ENCODE peak calls at places on chromosome 18, in seven cellular contexts. One of them, this sample, is unnamed.

GRCh38 chr18:400466-400865 is 100.0 kb downstream of the COLEC12 start:
- DNase-seq in A673: no peak
- DNase-seq in AG10803: peak; percentile 99
- DNase-seq in pancreas: no peak
- DNase-seq in sigmoid colon: no peak
- DNase-seq in AG09309: peak; percentile 96
- DNase-seq in coronary artery: no peak
- DNase-seq in this sample: no peak

GRCh38 chr18:43192408-43192807 is 76.9 kb upstream of the RIT2 start:
- DNase-seq in AG10803: no peak
- DNase-seq in coronary artery: no peak
- DNase-seq in pancreas: no peak
- DNase-seq in sigmoid colon: no peak
- DNase-seq in AG09309: no peak
- DNase-seq in A673: no peak
- DNase-seq in this sample: no peak

GRCh38 chr18:13381907-13382682 is 163.5 kb downstream of the LDLRAD4 start:
- DNase-seq in sigmoid colon: peak; percentile 88
- DNase-seq in coronary artery: peak; percentile 88
- DNase-seq in AG10803: peak; percentile 86
- DNase-seq in AG09309: peak; percentile 27
- DNase-seq in pancreas: peak; percentile 58
- DNase-seq in A673: no peak
- DNase-seq in this sample: no peak

GRCh38 chr18:32488078-32488477 is 17.4 kb upstream of the GAREM1 start:
- DNase-seq in pancreas: no peak
- DNase-seq in AG09309: no peak
- DNase-seq in sigmoid colon: no peak
- DNase-seq in A673: no peak
- DNase-seq in coronary artery: no peak
- DNase-seq in AG10803: no peak
- DNase-seq in this sample: no peak

GRCh38 chr18:29241199-29241598 is 1064.3 kb upstream of the CDH2 start:
- DNase-seq in coronary artery: no peak
- DNase-seq in AG10803: no peak
- DNase-seq in pancreas: no peak
- DNase-seq in A673: no peak
- DNase-seq in AG09309: no peak
- DNase-seq in sigmoid colon: no peak
- DNase-seq in this sample: no peak

GRCh38 chr18:31835528-31836138 is 75.0 kb upstream of the SLC25A52 start:
- DNase-seq in sigmoid colon: no peak
- DNase-seq in pancreas: no peak
- DNase-seq in AG10803: peak; percentile 1
- DNase-seq in coronary artery: no peak
- DNase-seq in A673: no peak
- DNase-seq in AG09309: peak; percentile 2
- DNase-seq in this sample: no peak

GRCh38 chr18:27599202-27599829 is 414.2 kb upstream of the CHST9 start:
- DNase-seq in AG10803: peak; percentile 33
- DNase-seq in pancreas: peak; percentile 34
- DNase-seq in coronary artery: no peak
- DNase-seq in A673: peak; percentile 58
- DNase-seq in sigmoid colon: no peak
- DNase-seq in AG09309: no peak
- DNase-seq in this sample: no peak

GRCh38 chr18:59039449-59039848 is 100.2 kb upstream of the SEC11C start:
- DNase-seq in sigmoid colon: no peak
- DNase-seq in AG10803: no peak
- DNase-seq in AG09309: no peak
- DNase-seq in pancreas: no peak
- DNase-seq in A673: no peak
- DNase-seq in coronary artery: peak; percentile 19
- DNase-seq in this sample: no peak

GRCh38 chr18:79380816-79381806 is 14.6 kb upstream of the NFATC1 start:
- DNase-seq in AG09309: no peak
- DNase-seq in coronary artery: peak; percentile 80
- DNase-seq in sigmoid colon: peak; percentile 84
- DNase-seq in AG10803: peak; percentile 38
- DNase-seq in pancreas: peak; percentile 77
- DNase-seq in A673: peak; percentile 71
- DNase-seq in this sample: peak; percentile 70

GRCh38 chr18:7876354-7876753 is 309.2 kb downstream of the PTPRM start:
- DNase-seq in pancreas: no peak
- DNase-seq in sigmoid colon: no peak
- DNase-seq in AG09309: no peak
- DNase-seq in AG10803: no peak
- DNase-seq in coronary artery: no peak
- DNase-seq in A673: no peak
- DNase-seq in this sample: no peak

GRCh38 chr18:32891797-32892196 is 119.0 kb upstream of the KLHL14 start:
- DNase-seq in AG10803: no peak
- DNase-seq in sigmoid colon: no peak
- DNase-seq in A673: no peak
- DNase-seq in coronary artery: no peak
- DNase-seq in AG09309: no peak
- DNase-seq in pancreas: no peak
- DNase-seq in this sample: no peak

GRCh38 chr18:65936678-65937077 is 185.9 kb downstream of the CDH7 start:
- DNase-seq in coronary artery: no peak
- DNase-seq in A673: peak; percentile 45
- DNase-seq in sigmoid colon: no peak
- DNase-seq in AG10803: no peak
- DNase-seq in pancreas: no peak
- DNase-seq in AG09309: no peak
- DNase-seq in this sample: no peak

GRCh38 chr18:79397830-79398761 is 2.4 kb downstream of the NFATC1 start:
- DNase-seq in AG10803: no peak
- DNase-seq in AG09309: no peak
- DNase-seq in coronary artery: no peak
- DNase-seq in A673: no peak
- DNase-seq in sigmoid colon: peak; percentile 65
- DNase-seq in pancreas: peak; percentile 24
- DNase-seq in this sample: no peak

GRCh38 chr18:79305976-79306375 is 89.8 kb upstream of the NFATC1 start:
- DNase-seq in AG09309: no peak
- DNase-seq in AG10803: no peak
- DNase-seq in sigmoid colon: no peak
- DNase-seq in pancreas: no peak
- DNase-seq in coronary artery: no peak
- DNase-seq in A673: no peak
- DNase-seq in this sample: no peak

GRCh38 chr18:21484851-21485636 is 115.5 kb downstream of the ESCO1 start:
- DNase-seq in AG09309: no peak
- DNase-seq in sigmoid colon: no peak
- DNase-seq in coronary artery: no peak
- DNase-seq in AG10803: peak; percentile 16
- DNase-seq in pancreas: no peak
- DNase-seq in A673: peak; percentile 66
- DNase-seq in this sample: no peak

GRCh38 chr18:6428851-6429395 is 14.2 kb upstream of the L3MBTL4 start:
- DNase-seq in AG09309: no peak
- DNase-seq in A673: no peak
- DNase-seq in sigmoid colon: no peak
- DNase-seq in AG10803: no peak
- DNase-seq in pancreas: no peak
- DNase-seq in coronary artery: no peak
- DNase-seq in this sample: no peak

GRCh38 chr18:28174181-28174906 is 2.6 kb downstream of the CDH2 start:
- DNase-seq in coronary artery: no peak
- DNase-seq in pancreas: no peak
- DNase-seq in AG09309: no peak
- DNase-seq in A673: no peak
- DNase-seq in sigmoid colon: no peak
- DNase-seq in AG10803: no peak
- DNase-seq in this sample: no peak

GRCh38 chr18:59763541-59764136 is 66.4 kb upstream of the CCBE1 start:
- DNase-seq in sigmoid colon: no peak
- DNase-seq in A673: no peak
- DNase-seq in pancreas: no peak
- DNase-seq in AG09309: no peak
- DNase-seq in coronary artery: no peak
- DNase-seq in AG10803: peak; percentile 25
- DNase-seq in this sample: no peak

GRCh38 chr18:34647251-34647650 is 62.8 kb upstream of the DTNA start:
- DNase-seq in pancreas: no peak
- DNase-seq in A673: peak; percentile 44
- DNase-seq in AG09309: no peak
- DNase-seq in sigmoid colon: no peak
- DNase-seq in coronary artery: no peak
- DNase-seq in AG10803: no peak
- DNase-seq in this sample: no peak

GRCh38 chr18:57853864-57854263 is 50.7 kb upstream of the ATP8B1 start:
- DNase-seq in AG09309: no peak
- DNase-seq in coronary artery: no peak
- DNase-seq in A673: no peak
- DNase-seq in pancreas: no peak
- DNase-seq in sigmoid colon: no peak
- DNase-seq in AG10803: no peak
- DNase-seq in this sample: no peak

GRCh38 chr18:28728891-28729290 is 552.0 kb upstream of the CDH2 start:
- DNase-seq in A673: peak; percentile 52
- DNase-seq in coronary artery: no peak
- DNase-seq in pancreas: no peak
- DNase-seq in AG09309: no peak
- DNase-seq in AG10803: peak; percentile 43
- DNase-seq in sigmoid colon: no peak
- DNase-seq in this sample: no peak

GRCh38 chr18:70036771-70037452 is 89.2 kb upstream of the CD226 start:
- DNase-seq in sigmoid colon: no peak
- DNase-seq in A673: no peak
- DNase-seq in AG10803: no peak
- DNase-seq in pancreas: no peak
- DNase-seq in coronary artery: no peak
- DNase-seq in AG09309: no peak
- DNase-seq in this sample: peak; percentile 18

GRCh38 chr18:39764848-39765247 is 2190.2 kb upstream of the PIK3C3 start:
- DNase-seq in sigmoid colon: no peak
- DNase-seq in coronary artery: no peak
- DNase-seq in AG10803: no peak
- DNase-seq in AG09309: no peak
- DNase-seq in A673: no peak
- DNase-seq in pancreas: no peak
- DNase-seq in this sample: no peak

GRCh38 chr18:9516437-9517064 is 41.2 kb downstream of the RALBP1 start:
- DNase-seq in sigmoid colon: no peak
- DNase-seq in AG09309: no peak
- DNase-seq in A673: peak; percentile 68
- DNase-seq in AG10803: peak; percentile 51
- DNase-seq in pancreas: no peak
- DNase-seq in coronary artery: no peak
- DNase-seq in this sample: no peak

GRCh38 chr18:9906407-9906955 is 7.3 kb upstream of the VAPA start:
- DNase-seq in AG10803: no peak
- DNase-seq in coronary artery: no peak
- DNase-seq in A673: no peak
- DNase-seq in pancreas: no peak
- DNase-seq in AG09309: no peak
- DNase-seq in sigmoid colon: no peak
- DNase-seq in this sample: no peak

GRCh38 chr18:22346342-22346967 is 71.3 kb downstream of the CTAGE1 start:
- DNase-seq in A673: peak; percentile 20
- DNase-seq in AG10803: peak; percentile 48
- DNase-seq in pancreas: peak; percentile 48
- DNase-seq in AG09309: no peak
- DNase-seq in sigmoid colon: no peak
- DNase-seq in coronary artery: no peak
- DNase-seq in this sample: no peak

GRCh38 chr18:22564036-22564435 is 146.3 kb upstream of the CTAGE1 start:
- DNase-seq in coronary artery: no peak
- DNase-seq in A673: no peak
- DNase-seq in pancreas: no peak
- DNase-seq in AG09309: peak; percentile 74
- DNase-seq in AG10803: peak; percentile 78
- DNase-seq in sigmoid colon: no peak
- DNase-seq in this sample: no peak

GRCh38 chr18:76579301-76579695 is 84.3 kb upstream of the ZNF516 start:
- DNase-seq in sigmoid colon: no peak
- DNase-seq in coronary artery: no peak
- DNase-seq in A673: no peak
- DNase-seq in pancreas: no peak
- DNase-seq in AG09309: no peak
- DNase-seq in AG10803: no peak
- DNase-seq in this sample: no peak

GRCh38 chr18:46096651-46097300 is 1.3 kb downstream of the ATP5F1A start:
- DNase-seq in AG09309: no peak
- DNase-seq in coronary artery: no peak
- DNase-seq in sigmoid colon: no peak
- DNase-seq in pancreas: no peak
- DNase-seq in AG10803: no peak
- DNase-seq in A673: no peak
- DNase-seq in this sample: no peak

GRCh38 chr18:75477913-75478312 is 50.4 kb upstream of the SMIM21 start:
- DNase-seq in AG10803: no peak
- DNase-seq in AG09309: no peak
- DNase-seq in sigmoid colon: no peak
- DNase-seq in A673: no peak
- DNase-seq in coronary artery: no peak
- DNase-seq in pancreas: no peak
- DNase-seq in this sample: no peak
- TF ChIP-seq CTCF in AG10803: no peak
- TF ChIP-seq CTCF in AG09309: no peak
- TF ChIP-seq CTCF in sigmoid colon: no peak
- TF ChIP-seq CTCF in A673: no peak
- TF ChIP-seq CTCF in coronary artery: no peak
- TF ChIP-seq CTCF in pancreas: no peak
- TF ChIP-seq CTCF in this sample: no peak

GRCh38 chr18:50429207-50429948 is 54.5 kb downstream of the SKA1 start:
- DNase-seq in coronary artery: no peak
- DNase-seq in AG09309: no peak
- DNase-seq in AG10803: peak; percentile 9
- DNase-seq in A673: peak; percentile 50
- DNase-seq in pancreas: no peak
- DNase-seq in sigmoid colon: no peak
- DNase-seq in this sample: no peak
- TF ChIP-seq CTCF in coronary artery: peak; percentile 28
- TF ChIP-seq CTCF in AG09309: peak; percentile 34
- TF ChIP-seq CTCF in AG10803: peak; percentile 57
- TF ChIP-seq CTCF in A673: peak; percentile 63
- TF ChIP-seq CTCF in pancreas: peak; percentile 20
- TF ChIP-seq CTCF in sigmoid colon: peak; percentile 47
- TF ChIP-seq CTCF in this sample: no peak

DNA sequence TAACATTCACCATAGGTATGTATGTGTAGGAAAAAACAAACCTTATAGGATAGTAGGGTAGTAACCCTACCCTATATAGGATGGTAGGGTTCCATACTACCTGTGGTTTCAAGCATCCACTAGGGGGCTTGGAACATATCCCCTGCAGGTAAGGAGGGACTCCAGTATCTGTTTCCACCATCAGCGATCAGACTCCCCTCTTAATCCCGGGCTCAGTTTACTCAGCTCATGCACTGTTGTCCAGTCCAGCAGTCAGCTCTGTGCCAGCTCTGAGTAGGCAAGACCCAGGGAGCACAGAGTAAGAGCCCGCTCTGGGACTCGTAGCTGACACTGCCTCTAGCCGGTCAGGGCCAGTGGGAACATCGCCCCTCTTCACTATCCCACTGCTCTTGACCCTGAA is 61.7 kb downstream of the MEX3C start:
- DNase-seq in AG10803: no peak
- DNase-seq in pancreas: no peak
- DNase-seq in coronary artery: no peak
- DNase-seq in A673: no peak
- DNase-seq in AG09309: no peak
- DNase-seq in sigmoid colon: no peak
- DNase-seq in this sample: no peak
- TF ChIP-seq CTCF in AG10803: peak; percentile 26
- TF ChIP-seq CTCF in pancreas: no peak
- TF ChIP-seq CTCF in coronary artery: no peak
- TF ChIP-seq CTCF in A673: peak; percentile 58
- TF ChIP-seq CTCF in AG09309: peak; percentile 24
- TF ChIP-seq CTCF in sigmoid colon: no peak
- TF ChIP-seq CTCF in this sample: no peak

GRCh38 chr18:14976736-14977430 is 228.9 kb downstream of the ANKRD30B start:
- DNase-seq in A673: no peak
- DNase-seq in sigmoid colon: no peak
- DNase-seq in coronary artery: no peak
- DNase-seq in pancreas: no peak
- DNase-seq in AG10803: peak; percentile 26
- DNase-seq in AG09309: no peak
- DNase-seq in this sample: no peak
- TF ChIP-seq CTCF in A673: no peak
- TF ChIP-seq CTCF in sigmoid colon: no peak
- TF ChIP-seq CTCF in coronary artery: no peak
- TF ChIP-seq CTCF in pancreas: no peak
- TF ChIP-seq CTCF in AG10803: peak; percentile 21
- TF ChIP-seq CTCF in AG09309: peak; percentile 55
- TF ChIP-seq CTCF in this sample: no peak

This sample was measured in activated B cell treated with CpG ODN at 0.5 μM for 24 hours.